ENCODE peak calls at places on chromosomes 12 and 14, in four cellular contexts. One of them, this sample, is unnamed.

GRCh38 chr14:100881211-100882025 is 22.1 kb downstream of the RTL1 start:
- DNase-seq in HCT116: no peak
- DNase-seq in K562: no peak
- DNase-seq in HepG2: no peak
- DNase-seq in this sample: no peak

GRCh38 chr12:65276923-65277322 is 1.6 kb upstream of the MSRB3 start:
- DNase-seq in HCT116: no peak
- DNase-seq in K562: no peak
- DNase-seq in HepG2: no peak
- DNase-seq in this sample: no peak

GRCh38 chr14:66920196-66920595 is 269.0 kb upstream of the GARIN2 start:
- DNase-seq in HCT116: no peak
- DNase-seq in K562: no peak
- DNase-seq in HepG2: peak; percentile 12
- DNase-seq in this sample: no peak

GRCh38 chr14:65243766-65244442 is 141.6 kb upstream of the MAX start:
- DNase-seq in HCT116: no peak
- DNase-seq in K562: no peak
- DNase-seq in HepG2: peak; percentile 78
- DNase-seq in this sample: no peak

GRCh38 chr12:98274430-98275130 is 240.8 kb upstream of the TMPO start:
- DNase-seq in HCT116: no peak
- DNase-seq in K562: no peak
- DNase-seq in HepG2: no peak
- DNase-seq in this sample: no peak

GRCh38 chr14:104082807-104083206 is 2.7 kb upstream of the ASPG start:
- DNase-seq in HCT116: no peak
- DNase-seq in K562: no peak
- DNase-seq in HepG2: no peak
- DNase-seq in this sample: no peak

GRCh38 chr14:54366726-54367707 is 29.8 kb upstream of the CDKN3 start:
- DNase-seq in HCT116: peak; percentile 49
- DNase-seq in K562: peak; percentile 12
- DNase-seq in HepG2: peak; percentile 84
- DNase-seq in this sample: peak; percentile 17

GRCh38 chr14:90040411-90040810 is 21.4 kb upstream of the KCNK13 start:
- DNase-seq in HCT116: no peak
- DNase-seq in K562: no peak
- DNase-seq in HepG2: no peak
- DNase-seq in this sample: no peak

GRCh38 chr14:102779574-102780315 is 2.5 kb downstream of the TRAF3 start:
- DNase-seq in HCT116: no peak
- DNase-seq in K562: no peak
- DNase-seq in HepG2: no peak
- DNase-seq in this sample: no peak

GRCh38 chr12:75892779-75893408 is 138.7 kb downstream of the PHLDA1 start:
- DNase-seq in HCT116: no peak
- DNase-seq in K562: peak; percentile 73
- DNase-seq in HepG2: no peak
- DNase-seq in this sample: no peak

GRCh38 chr14:33774866-33775519 is 175.9 kb downstream of the EGLN3 start:
- DNase-seq in HCT116: no peak
- DNase-seq in K562: no peak
- DNase-seq in HepG2: no peak
- DNase-seq in this sample: no peak

GRCh38 chr12:131831635-131832041 is 3.4 kb downstream of the MMP17 start:
- DNase-seq in HCT116: no peak
- DNase-seq in K562: peak; percentile 45
- DNase-seq in HepG2: no peak
- DNase-seq in this sample: no peak

GRCh38 chr14:32134448-32135070 is 57.5 kb downstream of the ARHGAP5 start:
- DNase-seq in HCT116: no peak
- DNase-seq in K562: no peak
- DNase-seq in HepG2: no peak
- DNase-seq in this sample: no peak

GRCh38 chr14:105173901-105174894 is 5.6 kb upstream of the JAG2 start:
- DNase-seq in HCT116: no peak
- DNase-seq in K562: no peak
- DNase-seq in HepG2: no peak
- DNase-seq in this sample: no peak

GRCh38 chr14:65446159-65446558 is 33.6 kb downstream of the FUT8 start:
- DNase-seq in HCT116: no peak
- DNase-seq in K562: no peak
- DNase-seq in HepG2: no peak
- DNase-seq in this sample: no peak

GRCh38 chr12:125092872-125093680 is 27.8 kb downstream of the AACS start:
- DNase-seq in HCT116: no peak
- DNase-seq in K562: peak; percentile 39
- DNase-seq in HepG2: peak; percentile 92
- DNase-seq in this sample: no peak

GRCh38 chr14:99715266-99716000 is 31.3 kb downstream of the CYP46A1 start:
- DNase-seq in HCT116: no peak
- DNase-seq in K562: no peak
- DNase-seq in HepG2: no peak
- DNase-seq in this sample: no peak

GRCh38 chr14:58815046-58815701 is 177.4 kb downstream of the DACT1 start:
- DNase-seq in HCT116: no peak
- DNase-seq in K562: no peak
- DNase-seq in HepG2: no peak
- DNase-seq in this sample: no peak

GRCh38 chr12:18424857-18425256 is 163.5 kb downstream of the PIK3C2G start:
- DNase-seq in HCT116: no peak
- DNase-seq in K562: no peak
- DNase-seq in HepG2: no peak
- DNase-seq in this sample: no peak

GRCh38 chr12:91388573-91388972 is 206.0 kb upstream of the DCN start:
- DNase-seq in HCT116: no peak
- DNase-seq in K562: no peak
- DNase-seq in HepG2: no peak
- DNase-seq in this sample: no peak

GRCh38 chr12:121964813-121965643 is 46.6 kb downstream of the CFAP251 start:
- DNase-seq in HCT116: no peak
- DNase-seq in K562: no peak
- DNase-seq in HepG2: no peak
- DNase-seq in this sample: no peak

GRCh38 chr14:93984987-93985410 is 8.6 kb upstream of the ASB2 start:
- DNase-seq in HCT116: peak; percentile 60
- DNase-seq in K562: peak; percentile 23
- DNase-seq in HepG2: peak; percentile 77
- DNase-seq in this sample: no peak

GRCh38 chr14:20706657-20707355 is 18.2 kb downstream of the ANG start:
- DNase-seq in HCT116: no peak
- DNase-seq in K562: no peak
- DNase-seq in HepG2: no peak
- DNase-seq in this sample: no peak

GRCh38 chr12:57243521-57244305 is 7.3 kb downstream of the STAC3 start:
- DNase-seq in HCT116: peak; percentile 74
- DNase-seq in K562: peak; percentile 76
- DNase-seq in HepG2: peak; percentile 54
- DNase-seq in this sample: no peak

GRCh38 chr12:20057398-20057797 is 310.9 kb upstream of the PDE3A start:
- DNase-seq in HCT116: no peak
- DNase-seq in K562: no peak
- DNase-seq in HepG2: no peak
- DNase-seq in this sample: no peak

GRCh38 chr12:124441443-124442190 is 125.8 kb downstream of the NCOR2 start:
- DNase-seq in HCT116: no peak
- DNase-seq in K562: peak; percentile 47
- DNase-seq in HepG2: no peak
- DNase-seq in this sample: no peak

GRCh38 chr12:64273527-64274403 is 51.7 kb upstream of the KICS2 start:
- DNase-seq in HCT116: peak; percentile 53
- DNase-seq in K562: peak; percentile 11
- DNase-seq in HepG2: peak; percentile 6
- DNase-seq in this sample: no peak

GRCh38 chr12:127723236-127723635 is 543.7 kb upstream of the TMEM132C start:
- DNase-seq in HCT116: no peak
- DNase-seq in K562: no peak
- DNase-seq in HepG2: no peak
- DNase-seq in this sample: no peak

GRCh38 chr12:44521702-44522101 is 354.4 kb downstream of the NELL2 start:
- DNase-seq in HCT116: no peak
- DNase-seq in K562: no peak
- DNase-seq in HepG2: no peak
- DNase-seq in this sample: no peak

GRCh38 chr14:100106260-100106659 is 41.0 kb downstream of the EVL start:
- DNase-seq in HCT116: no peak
- DNase-seq in K562: peak; percentile 22
- DNase-seq in HepG2: no peak
- DNase-seq in this sample: no peak

GRCh38 chr14:93691042-93691780 is 97.1 kb downstream of the PRIMA1 start:
- DNase-seq in HCT116: no peak
- DNase-seq in K562: no peak
- DNase-seq in HepG2: no peak
- DNase-seq in this sample: no peak

GRCh38 chr14:100392266-100392850 is 69.2 kb downstream of the SLC25A47 start:
- DNase-seq in HCT116: no peak
- DNase-seq in K562: no peak
- DNase-seq in HepG2: no peak
- DNase-seq in this sample: no peak

GRCh38 chr12:99627459-99627858 is 20.1 kb upstream of the GARIN6 start:
- DNase-seq in HCT116: no peak
- DNase-seq in K562: no peak
- DNase-seq in HepG2: no peak
- DNase-seq in this sample: no peak

DNA sequence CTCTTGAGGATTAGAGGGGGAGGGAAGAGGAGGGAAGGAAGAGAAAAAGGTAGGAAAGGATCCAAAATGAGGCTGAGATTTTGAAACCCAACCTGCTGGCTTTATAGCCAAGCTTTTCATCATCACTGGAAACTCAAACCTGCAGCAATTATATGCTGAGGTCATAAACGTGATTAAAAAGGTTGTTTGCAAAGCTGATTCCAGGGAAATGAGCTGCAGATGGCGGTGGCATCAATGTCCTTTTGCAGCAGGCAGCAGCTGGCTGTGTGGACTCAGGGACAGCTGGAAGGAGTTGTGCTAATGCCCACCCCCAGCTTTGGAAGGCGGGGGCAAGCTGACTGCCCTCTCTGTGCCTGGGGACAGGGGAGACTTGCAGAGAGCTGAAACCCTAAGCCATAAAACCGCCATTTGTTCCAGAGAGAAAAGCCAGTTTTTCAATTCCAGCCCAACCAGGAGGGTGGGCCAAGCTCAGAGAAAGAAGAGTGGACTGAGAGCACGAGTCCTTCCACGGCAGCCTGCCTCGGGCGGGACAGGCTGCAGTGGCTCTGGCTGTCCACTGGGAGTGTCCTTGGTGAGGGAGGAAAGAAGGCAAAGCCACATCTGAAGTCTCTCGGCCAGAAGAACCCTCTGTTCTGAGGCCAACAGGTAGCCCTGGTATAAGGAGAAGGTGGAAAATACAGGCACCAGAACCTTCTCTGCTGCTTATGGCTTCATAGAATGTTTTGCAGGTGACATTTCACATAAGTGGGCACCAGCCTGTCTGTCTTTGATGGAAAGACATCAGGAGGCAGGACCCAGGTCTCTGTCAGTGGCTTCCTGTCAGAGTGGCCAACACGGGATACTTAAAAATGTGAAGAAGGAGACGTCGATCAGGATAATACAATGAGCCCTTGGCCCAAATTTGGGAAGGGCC is 90.7 kb downstream of the SINHCAF start:
- DNase-seq in HCT116: peak; percentile 18
- DNase-seq in K562: peak; percentile 48
- DNase-seq in HepG2: peak; percentile 7
- DNase-seq in this sample: no peak
- TF ChIP-seq CTCF in HCT116: peak; percentile 72
- TF ChIP-seq CTCF in K562: peak; percentile 38
- TF ChIP-seq CTCF in HepG2: peak; percentile 47
- TF ChIP-seq CTCF in this sample: peak; percentile 35

GRCh38 chr12:95237315-95237714 is 19.7 kb downstream of the VEZT start:
- DNase-seq in HCT116: no peak
- DNase-seq in K562: no peak
- DNase-seq in HepG2: no peak
- DNase-seq in this sample: no peak

GRCh38 chr12:95240556-95240955 is 22.9 kb downstream of the VEZT start:
- DNase-seq in HCT116: no peak
- DNase-seq in K562: no peak
- DNase-seq in HepG2: no peak
- DNase-seq in this sample: no peak

GRCh38 chr12:95239216-95239615 is 21.6 kb downstream of the VEZT start:
- DNase-seq in HCT116: no peak
- DNase-seq in K562: no peak
- DNase-seq in HepG2: peak; percentile 37
- DNase-seq in this sample: no peak

GRCh38 chr12:95241761-95242506 is 24.3 kb downstream of the VEZT start:
- DNase-seq in HCT116: no peak
- DNase-seq in K562: no peak
- DNase-seq in HepG2: no peak
- DNase-seq in this sample: no peak

GRCh38 chr12:95238150-95238549 is 20.5 kb downstream of the VEZT start:
- DNase-seq in HCT116: no peak
- DNase-seq in K562: no peak
- DNase-seq in HepG2: no peak
- DNase-seq in this sample: no peak
- TF ChIP-seq TCF7L2 in HCT116: no peak
- TF ChIP-seq TCF7L2 in K562: no peak
- TF ChIP-seq TCF7L2 in HepG2: no peak
- TF ChIP-seq TCF7L2 in this sample: no peak

GRCh38 chr12:49873361-49873934 is 30.3 kb downstream of the FAIM2 start:
- DNase-seq in HCT116: no peak
- DNase-seq in K562: no peak
- DNase-seq in HepG2: no peak
- DNase-seq in this sample: no peak
- TF ChIP-seq SIN3A in HCT116: no peak
- TF ChIP-seq SIN3A in K562: no peak
- TF ChIP-seq SIN3A in HepG2: no peak
- TF ChIP-seq SIN3A in this sample: no peak

GRCh38 chr12:78559441-78559840 is 305.1 kb upstream of the SYT1 start:
- DNase-seq in HCT116: no peak
- DNase-seq in K562: no peak
- DNase-seq in HepG2: no peak
- DNase-seq in this sample: no peak

GRCh38 chr12:78568326-78569020 is 296.1 kb upstream of the SYT1 start:
- DNase-seq in HCT116: no peak
- DNase-seq in K562: no peak
- DNase-seq in HepG2: no peak
- DNase-seq in this sample: no peak

GRCh38 chr12:78566461-78566860 is 298.1 kb upstream of the SYT1 start:
- DNase-seq in HCT116: no peak
- DNase-seq in K562: no peak
- DNase-seq in HepG2: no peak
- DNase-seq in this sample: no peak

GRCh38 chr12:78560633-78561032 is 303.9 kb upstream of the SYT1 start:
- DNase-seq in HCT116: no peak
- DNase-seq in K562: no peak
- DNase-seq in HepG2: no peak
- DNase-seq in this sample: no peak

GRCh38 chr12:78562358-78563205 is 302.0 kb upstream of the SYT1 start:
- DNase-seq in HCT116: peak; percentile 37
- DNase-seq in K562: no peak
- DNase-seq in HepG2: peak; percentile 1
- DNase-seq in this sample: peak; percentile 12
- TF ChIP-seq CTCF in HCT116: peak; percentile 45
- TF ChIP-seq CTCF in K562: no peak
- TF ChIP-seq CTCF in HepG2: peak; percentile 19
- TF ChIP-seq CTCF in this sample: peak; percentile 49

GRCh38 chr14:39581474-39581873 is 149.2 kb upstream of the FBXO33 start:
- DNase-seq in HCT116: no peak
- DNase-seq in K562: no peak
- DNase-seq in HepG2: no peak
- DNase-seq in this sample: no peak
- TF ChIP-seq TCF7L2 in HCT116: no peak
- TF ChIP-seq TCF7L2 in K562: no peak
- TF ChIP-seq TCF7L2 in HepG2: no peak
- TF ChIP-seq TCF7L2 in this sample: no peak

GRCh38 chr12:6850796-6851152 is 312 bp downstream of the CDCA3 start:
- DNase-seq in HCT116: no peak
- DNase-seq in K562: peak; percentile 26
- DNase-seq in HepG2: peak; percentile 51
- DNase-seq in this sample: no peak
- TF ChIP-seq SIN3A in HCT116: no peak
- TF ChIP-seq SIN3A in K562: no peak
- TF ChIP-seq SIN3A in HepG2: no peak
- TF ChIP-seq SIN3A in this sample: no peak

This sample was measured in Panc1.